ENCODE peak calls at places on chromosomes 16 and 17, in ten cellular contexts. F is ACHN; K is HS-5; G is AG10803; W is activated T-cell treated with anti-CD3 and anti-CD28 coated beads for 1 hour; D is activated CD4-positive, alpha-beta T cell treated with anti-CD3 and anti-CD28 coated beads for 48 hours; U is lower leg skin; V is NCI-H748 treated with DMSO at 0.1 percent for 48 hours; E is esophagus squamous epithelium; I is foreskin fibroblast. C is an unnamed sample.

GRCh38 chr17:76155988-76156661 is 15.1 kb upstream of the FOXJ1 start:
- DNase-seq in F (no peak), K (no peak), G (no peak), W (no peak), D (no peak), U (no peak), V (no peak), E (no peak), I (no peak), C (no peak)

GRCh38 chr16:64051826-64052225 is 1070.0 kb downstream of the CDH11 start:
- DNase-seq in F (peak; percentile 49), K (peak; percentile 5), G (peak; percentile 0), W (no peak), D (no peak), U (no peak), V (peak; percentile 39), E (no peak), I (peak; percentile 2), C (no peak)

GRCh38 chr17:10119203-10120112 is 78.9 kb downstream of the GAS7 start:
- DNase-seq in F (no peak), K (no peak), G (peak; percentile 46), W (no peak), D (no peak), U (peak; percentile 80), V (no peak), E (no peak), I (no peak), C (no peak)

GRCh38 chr17:65364408-65364807 is 197.0 kb downstream of the AXIN2 start:
- DNase-seq in F (no peak), K (no peak), G (no peak), W (no peak), D (no peak), U (no peak), V (no peak), E (no peak), I (no peak), C (no peak)

GRCh38 chr16:70337814-70338213 is 8.9 kb upstream of the DDX19A start:
- DNase-seq in F (no peak), K (no peak), G (no peak), W (no peak), D (no peak), U (no peak), V (no peak), E (no peak), I (no peak), C (no peak)

GRCh38 chr17:70078549-70078948 is 3.5 kb downstream of the KCNJ16 start:
- DNase-seq in F (no peak), K (no peak), G (no peak), W (no peak), D (no peak), U (no peak), V (no peak), E (no peak), I (no peak), C (no peak)

GRCh38 chr16:51825740-51826139 is 674.7 kb upstream of the SALL1 start:
- DNase-seq in F (no peak), K (no peak), G (no peak), W (no peak), D (no peak), U (no peak), V (no peak), E (no peak), I (no peak), C (no peak)

GRCh38 chr16:78278047-78278446 is 178.6 kb downstream of the WWOX start:
- DNase-seq in F (no peak), K (no peak), G (no peak), W (no peak), D (no peak), U (no peak), V (no peak), E (no peak), I (no peak), C (no peak)

GRCh38 chr17:14211778-14212177 is 24.9 kb downstream of the CDRT15 start:
- DNase-seq in F (no peak), K (no peak), G (no peak), W (peak; percentile 41), D (peak; percentile 62), U (no peak), V (no peak), E (no peak), I (peak; percentile 20), C (no peak)

C was measured in SK-N-MC.